ENCODE peak calls at places on chromosomes 1 and 21, in five cellular contexts. One of them, this sample, is unnamed.

GRCh38 chr1:203691454-203691853 is 64.8 kb downstream of the ATP2B4 start:
- DNase-seq in naive thymus-derived CD8-positive, alpha-beta T cell: no peak
- DNase-seq in lower leg skin: no peak
- DNase-seq in lung microvascular endothelial cell: no peak
- DNase-seq in RWPE1: no peak
- DNase-seq in this sample: no peak

GRCh38 chr1:201636581-201636980 is 97.7 kb downstream of the NAV1 start:
- DNase-seq in naive thymus-derived CD8-positive, alpha-beta T cell: no peak
- DNase-seq in lower leg skin: no peak
- DNase-seq in lung microvascular endothelial cell: peak
- DNase-seq in RWPE1: no peak
- DNase-seq in this sample: no peak

GRCh38 chr21:16420086-16420724 is 690.4 kb downstream of the USP25 start:
- DNase-seq in naive thymus-derived CD8-positive, alpha-beta T cell: no peak
- DNase-seq in lower leg skin: no peak
- DNase-seq in lung microvascular endothelial cell: peak
- DNase-seq in RWPE1: peak
- DNase-seq in this sample: peak

GRCh38 chr21:26798856-26799751 is 46.1 kb downstream of the ADAMTS1 start:
- DNase-seq in naive thymus-derived CD8-positive, alpha-beta T cell: no peak
- DNase-seq in lower leg skin: no peak
- DNase-seq in lung microvascular endothelial cell: peak
- DNase-seq in RWPE1: no peak
- DNase-seq in this sample: peak

GRCh38 chr1:197677752-197678295 is 97.5 kb downstream of the DENND1B start:
- DNase-seq in naive thymus-derived CD8-positive, alpha-beta T cell: no peak
- DNase-seq in lower leg skin: no peak
- DNase-seq in lung microvascular endothelial cell: no peak
- DNase-seq in RWPE1: no peak
- DNase-seq in this sample: no peak

GRCh38 chr1:247054992-247055415 is 23.6 kb downstream of the ZNF670 start:
- DNase-seq in naive thymus-derived CD8-positive, alpha-beta T cell: no peak
- DNase-seq in lower leg skin: no peak
- DNase-seq in lung microvascular endothelial cell: peak
- DNase-seq in RWPE1: no peak
- DNase-seq in this sample: peak

GRCh38 chr1:241605146-241605805 is 34.9 kb downstream of the CHML start:
- DNase-seq in naive thymus-derived CD8-positive, alpha-beta T cell: no peak
- DNase-seq in lower leg skin: no peak
- DNase-seq in lung microvascular endothelial cell: no peak
- DNase-seq in RWPE1: no peak
- DNase-seq in this sample: peak

GRCh38 chr1:12230549-12231275 is 882 bp downstream of the VPS13D start:
- DNase-seq in naive thymus-derived CD8-positive, alpha-beta T cell: no peak
- DNase-seq in lower leg skin: no peak
- DNase-seq in lung microvascular endothelial cell: peak
- DNase-seq in RWPE1: no peak
- DNase-seq in this sample: peak